ENCODE peak calls at places on chromosome 4, in nine cellular contexts. F, Q, K, V, S, U, J, P and M are unnamed samples.
A peak's percentile ranks its signal among the peaks of the same experiment; 100 is the strongest.

GRCh38 chr4:60989141-60989540 is 211.0 kb upstream of the ADGRL3 start:
- DNase-seq in U (no peak), Q (peak; percentile 92), F (no peak), V (no peak), K (peak; percentile 66), J (no peak), P (no peak), S (no peak), M (no peak)

GRCh38 chr4:152265149-152265621 is 270.7 kb downstream of the FBXW7 start:
- DNase-seq in V (peak; percentile 96), K (no peak), P (peak; percentile 93), U (no peak), F (no peak), J (no peak), Q (peak; percentile 94), S (no peak), M (no peak)

GRCh38 chr4:109166586-109166985 is 135.9 kb downstream of the COL25A1 start:
- DNase-seq in V (no peak), F (no peak), K (no peak), Q (no peak), S (no peak), J (no peak), U (no peak), P (no peak), M (no peak)

GRCh38 chr4:149735796-149736195 is 79.8 kb downstream of the IQCM start:
- DNase-seq in K (no peak), F (no peak), V (no peak), U (no peak), P (no peak), J (no peak), Q (peak; percentile 14), S (no peak), M (no peak)

GRCh38 chr4:25654971-25655963 is at the start of gene SLC34A2:
- DNase-seq in K (peak; percentile 82), S (no peak), V (no peak), J (no peak), Q (no peak), P (no peak), F (no peak), U (no peak), M (no peak)

GRCh38 chr4:6608758-6609414 is 31.6 kb upstream of the MRFAP1 start:
- DNase-seq in Q (no peak), K (peak; percentile 75), S (no peak), U (no peak), V (peak; percentile 6), J (no peak), F (no peak), P (no peak), M (no peak)

GRCh38 chr4:168632246-168632832 is 135.5 kb downstream of the PALLD start:
- DNase-seq in J (no peak), F (no peak), Q (peak; percentile 43), U (no peak), P (no peak), V (no peak), S (no peak), K (no peak), M (no peak)

GRCh38 chr4:78297075-78297815 is 240.1 kb downstream of the FRAS1 start:
- DNase-seq in K (no peak), Q (no peak), J (no peak), U (no peak), V (no peak), F (no peak), S (no peak), P (peak; percentile 32), M (no peak)

GRCh38 chr4:30094866-30095265 is 625.3 kb upstream of the PCDH7 start:
- DNase-seq in U (no peak), J (peak; percentile 26), P (no peak), K (no peak), S (no peak), V (no peak), Q (peak; percentile 35), F (no peak), M (no peak)

GRCh38 chr4:661231-661630 is 12.8 kb downstream of the ATP5ME start:
- DNase-seq in P (no peak), F (no peak), S (no peak), K (no peak), V (no peak), U (no peak), Q (no peak), J (no peak), M (no peak)

GRCh38 chr4:67721770-67722597 is 21.0 kb upstream of the UBA6 start:
- DNase-seq in Q (peak; percentile 94), S (no peak), U (no peak), J (no peak), V (peak; percentile 53), F (no peak), K (peak; percentile 77), P (no peak), M (no peak)